ENCODE peak calls at places on chromosomes 13 and 19, in four cellular contexts. E is psoas muscle, H is GM23338, T is neural progenitor cell. I is an unnamed sample.
A peak's percentile ranks its signal among the peaks of the same experiment; 100 is the strongest.

GRCh38 chr19:15288146-15288963 is 44.0 kb downstream of the BRD4 start:
- DNase-seq in E (no peak), H (no peak), T (peak; percentile 31), I (no peak)

GRCh38 chr19:40803857-40804782 is 5.1 kb downstream of the EGLN2 start:
- DNase-seq in H (peak; percentile 56), T (no peak), E (no peak), I (peak; percentile 79)

GRCh38 chr19:46784262-46785053 is 3.9 kb downstream of the SLC1A5 start:
- DNase-seq in H (peak; percentile 82), T (peak; percentile 74), E (peak; percentile 81), I (peak; percentile 48)

GRCh38 chr19:8592231-8593009 is 15.2 kb upstream of the MYO1F start:
- DNase-seq in H (peak; percentile 100), E (peak; percentile 95), T (peak; percentile 100), I (peak; percentile 96)

GRCh38 chr13:27293873-27294515 is 23.4 kb downstream of the RASL11A start:
- DNase-seq in H (no peak), T (no peak), E (no peak), I (no peak)

GRCh38 chr19:56837892-56838679 is 2.4 kb downstream of the PEG3 start:
- DNase-seq in E (peak; percentile 78), T (no peak), H (no peak), I (peak; percentile 78)

GRCh38 chr19:35511337-35511736 is 2.1 kb downstream of the DMKN start:
- DNase-seq in T (no peak), H (no peak), E (no peak), I (no peak)

GRCh38 chr19:40271706-40272105 is 13.4 kb downstream of the AKT2 start:
- DNase-seq in H (no peak), E (peak; percentile 12), T (no peak), I (no peak)

GRCh38 chr13:26488236-26489028 is 69.1 kb upstream of the WASF3 start:
- DNase-seq in E (no peak), H (no peak), T (no peak), I (no peak)

GRCh38 chr13:75544681-75545333 is 4.8 kb upstream of the UCHL3 start:
- DNase-seq in T (no peak), E (no peak), H (no peak), I (no peak)

GRCh38 chr19:52778811-52779210 is 7.8 kb downstream of the ZNF600 start:
- DNase-seq in T (no peak), E (no peak), H (no peak), I (no peak)

GRCh38 chr19:19207637-19208582 is 3.8 kb upstream of the NCAN start:
- DNase-seq in H (no peak), E (no peak), T (no peak), I (no peak)

GRCh38 chr19:29714953-29715694 is at the start of gene C19orf12:
- DNase-seq in H (peak; percentile 74), T (peak; percentile 85), E (peak; percentile 81), I (peak; percentile 54)

GRCh38 chr13:21060063-21060826 is 1.1 kb downstream of the LATS2 start:
- DNase-seq in H (peak; percentile 67), E (peak; percentile 85), T (peak; percentile 61), I (peak; percentile 60)

GRCh38 chr19:14425696-14426138 is 6.6 kb upstream of the DDX39A start:
- DNase-seq in H (no peak), T (no peak), E (no peak), I (no peak)

GRCh38 chr13:99407906-99408702 is 93.2 kb upstream of the TM9SF2 start:
- DNase-seq in T (no peak), H (no peak), E (peak; percentile 45), I (no peak)

GRCh38 chr13:113918580-113918979 is 54.7 kb upstream of the GAS6 start:
- DNase-seq in H (no peak), E (no peak), T (no peak), I (no peak)

GRCh38 chr13:51435002-51435578 is 17.7 kb downstream of the INTS6 start:
- DNase-seq in E (no peak), H (peak; percentile 39), T (no peak), I (no peak)

GRCh38 chr19:14545716-14546082 is 16.3 kb downstream of the TECR start:
- DNase-seq in E (no peak), T (no peak), H (no peak), I (no peak)

GRCh38 chr19:30695171-30695875 is 323.1 kb downstream of the ZNF536 start:
- DNase-seq in E (no peak), H (peak; percentile 78), T (peak; percentile 71), I (no peak)

GRCh38 chr13:72151241-72151640 is 284.2 kb upstream of the DACH1 start:
- DNase-seq in H (no peak), E (no peak), T (no peak), I (no peak)

GRCh38 chr19:42207767-42208259 is 9.7 kb downstream of the DEDD2 start:
- DNase-seq in E (no peak), H (no peak), T (no peak), I (no peak)

GRCh38 chr19:5805465-5806132 is 732 bp downstream of the NRTN start:
- DNase-seq in H (peak; percentile 97), T (peak; percentile 97), E (no peak), I (peak; percentile 60)

GRCh38 chr19:39795001-39795400 is 16.3 kb downstream of the LEUTX start:
- DNase-seq in H (no peak), T (no peak), E (no peak), I (no peak)

GRCh38 chr13:37418490-37418889 is 180.1 kb downstream of the POSTN start:
- DNase-seq in H (no peak), E (no peak), T (no peak), I (no peak)

GRCh38 chr19:6417713-6418561 is 6.7 kb downstream of the KHSRP start:
- DNase-seq in H (peak; percentile 48), E (peak; percentile 70), T (peak; percentile 66), I (no peak)

GRCh38 chr13:46728777-46729176 is 68.2 kb downstream of the ESD start:
- DNase-seq in H (peak; percentile 78), T (peak; percentile 29), E (no peak), I (no peak)

GRCh38 chr13:45321230-45321629 is 19.8 kb downstream of the TPT1 start:
- DNase-seq in H (no peak), E (no peak), T (no peak), I (no peak)

GRCh38 chr13:56752630-56753029 is 388.1 kb upstream of the PRR20A start:
- DNase-seq in T (peak; percentile 6), E (no peak), H (peak; percentile 54), I (no peak)

GRCh38 chr19:35436477-35437141 is 11.4 kb upstream of the FFAR2 start:
- DNase-seq in H (no peak), T (no peak), E (peak; percentile 55), I (no peak)

GRCh38 chr13:96379967-96380366 is 290.1 kb downstream of the HS6ST3 start:
- DNase-seq in E (no peak), T (no peak), H (no peak), I (no peak)

GRCh38 chr19:29247912-29248311 is 35.0 kb upstream of the UQCRFS1 start:
- DNase-seq in H (no peak), E (no peak), T (no peak), I (no peak)

GRCh38 chr13:113058988-113059850 is 46.4 kb upstream of the F7 start:
- DNase-seq in E (peak; percentile 30), H (no peak), T (no peak), I (peak; percentile 57)

GRCh38 chr19:17549088-17549740 is 6.2 kb upstream of the COLGALT1 start:
- DNase-seq in E (no peak), H (no peak), T (no peak), I (no peak)

GRCh38 chr13:48160879-48161278 is 66.0 kb upstream of the MED4 start:
- DNase-seq in H (no peak), E (peak; percentile 66), T (no peak), I (peak; percentile 40)

DNA sequence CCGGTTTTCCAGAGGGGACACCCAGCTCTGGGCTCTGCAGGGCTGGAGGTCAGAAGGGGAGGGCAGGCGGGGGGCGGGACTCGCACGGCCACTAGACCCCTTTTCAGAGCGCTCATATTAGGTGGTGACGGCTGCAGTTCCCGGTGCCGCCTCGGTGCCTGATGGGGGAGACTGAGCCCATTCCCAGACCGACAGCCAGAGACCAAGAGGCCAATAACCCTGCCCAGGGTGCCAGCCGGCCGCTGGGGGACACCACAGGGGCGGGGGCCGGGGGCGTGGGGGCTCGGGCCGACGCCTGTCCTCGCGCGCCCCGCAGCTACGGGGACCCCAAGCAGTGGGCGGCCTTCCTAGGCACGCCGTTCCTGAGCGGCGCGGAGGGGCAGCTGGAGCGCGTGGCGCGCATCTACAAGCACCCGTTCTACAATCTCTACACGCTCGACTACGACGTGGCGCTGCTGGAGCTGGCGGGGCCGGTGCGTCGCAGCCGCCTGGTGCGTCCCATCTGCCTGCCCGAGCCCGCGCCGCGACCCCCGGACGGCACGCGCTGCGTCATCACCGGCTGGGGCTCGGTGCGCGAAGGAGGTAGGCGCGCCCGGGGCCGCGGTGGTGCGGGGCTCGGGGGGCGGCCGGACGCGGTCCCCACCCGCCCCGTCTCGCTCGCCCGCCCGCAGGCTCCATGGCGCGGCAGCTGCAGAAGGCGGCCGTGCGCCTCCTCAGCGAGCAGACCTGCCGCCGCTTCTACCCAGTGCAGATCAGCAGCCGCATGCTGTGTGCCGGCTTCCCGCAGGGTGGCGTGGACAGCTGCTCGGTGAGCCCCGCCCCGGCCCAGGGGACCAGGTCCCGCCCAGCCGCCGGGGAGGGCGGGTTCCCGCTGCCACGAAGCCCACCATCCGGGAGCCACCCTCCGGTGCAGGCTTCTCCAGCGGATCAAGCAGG is 2.4 kb downstream of the TIMM13 start:
- DNase-seq in T (peak; percentile 85), E (peak; percentile 79), H (peak; percentile 84), I (no peak)
- H3K4me3 ChIP-seq in T (peak overlapping the region; percentile 52), E (peak overlapping the region; percentile 98), H (peak overlapping the region; percentile 99), I (peak overlapping the region; percentile 24)

GRCh38 chr13:33817843-33818661 is at the start of gene RFC3:
- DNase-seq in H (peak; percentile 95), E (peak; percentile 97), T (peak; percentile 89), I (peak; percentile 94)

GRCh38 chr13:33816912-33817311 is 1.0 kb upstream of the RFC3 start:
- DNase-seq in E (no peak), H (no peak), T (no peak), I (no peak)

GRCh38 chr13:33815011-33815550 is 2.9 kb upstream of the RFC3 start:
- DNase-seq in T (no peak), H (no peak), E (no peak), I (no peak)

GRCh38 chr13:33817513-33817842 is 471 bp upstream of the RFC3 start:
- DNase-seq in E (no peak), H (peak; percentile 3), T (no peak), I (no peak)
- H3K4me1 ChIP-seq in E (no peaks in the 10 kb centered on the region), H (no peaks in the 10 kb centered on the region), T (peaks cover 6% of the 10 kb centered on the region), I (peaks cover 9% of the 10 kb centered on the region)

DNA sequence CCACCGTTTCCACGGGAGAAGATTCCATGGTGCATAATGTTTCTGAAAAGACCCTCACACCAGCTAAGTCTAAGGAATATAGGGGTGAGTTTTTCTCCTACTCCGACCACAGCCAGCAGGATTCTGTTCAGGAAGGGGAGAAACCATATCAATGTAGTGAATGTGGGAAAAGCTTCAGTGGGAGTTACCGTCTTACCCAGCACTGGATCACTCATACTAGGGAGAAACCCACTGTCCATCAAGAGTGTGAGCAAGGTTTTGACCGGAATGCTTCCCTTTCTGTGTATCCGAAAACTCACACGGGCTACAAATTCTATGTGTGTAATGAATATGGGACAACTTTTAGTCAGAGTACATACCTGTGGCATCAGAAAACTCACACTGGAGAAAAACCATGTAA is 19.1 kb downstream of the ZNF473 start:
- DNase-seq in H (no peak), E (no peak), T (no peak), I (no peak)
- H3K4me3 ChIP-seq in H (no peak overlapping the region), E (no peak overlapping the region), T (no peak overlapping the region), I (no peak overlapping the region)

DNA sequence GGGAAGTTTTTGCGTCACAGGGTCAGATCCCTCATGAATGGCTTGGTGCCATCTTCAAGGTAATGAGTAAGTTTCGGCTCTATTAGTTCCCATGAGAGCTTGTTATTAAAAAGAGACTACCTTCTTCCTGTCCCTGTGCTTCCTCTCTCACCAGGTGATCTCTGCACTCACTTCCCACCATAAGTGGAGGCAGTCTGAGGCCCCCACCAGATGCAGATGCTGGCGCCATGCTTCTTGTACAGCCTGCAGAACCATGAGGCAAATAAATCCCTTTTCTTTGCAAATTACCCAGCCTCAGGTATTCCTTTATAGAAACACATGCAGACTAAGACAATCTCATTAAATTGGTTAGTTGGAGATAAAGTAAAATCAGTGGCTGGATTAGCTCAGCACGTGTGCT is 75.6 kb upstream of the RFC3 start:
- DNase-seq in T (no peak), H (no peak), E (no peak), I (no peak)
- H3K4me1 ChIP-seq in T (peaks cover 6% of the 10 kb centered on the region), H (no peaks in the 10 kb centered on the region), E (no peaks in the 10 kb centered on the region), I (no peaks in the 10 kb centered on the region)

I was measured in heart left ventricle.